ENCODE peak calls at places on chromosomes 2 and 18, in four cellular contexts. One of them, this sample, is unnamed.

GRCh38 chr2:204550738-204551137 is 5.5 kb downstream of the PARD3B start:
- DNase-seq in neuronal stem cell: no peak
- DNase-seq in osteocyte: no peak
- DNase-seq in Kasumi-1: no peak
- DNase-seq in this sample: no peak

GRCh38 chr18:34121157-34121807 is 103.4 kb downstream of the NOL4 start:
- DNase-seq in Kasumi-1: peak
- DNase-seq in neuronal stem cell: no peak
- DNase-seq in osteocyte: no peak
- DNase-seq in this sample: no peak

GRCh38 chr2:226431301-226431955 is 368.2 kb downstream of the IRS1 start:
- DNase-seq in neuronal stem cell: no peak
- DNase-seq in Kasumi-1: no peak
- DNase-seq in osteocyte: no peak
- DNase-seq in this sample: no peak

GRCh38 chr2:26605195-26605968 is 35.8 kb downstream of the CIB4 start:
- DNase-seq in osteocyte: peak
- DNase-seq in Kasumi-1: peak
- DNase-seq in neuronal stem cell: peak
- DNase-seq in this sample: peak

GRCh38 chr2:3612639-3613523 is 18.0 kb downstream of the COLEC11 start:
- DNase-seq in Kasumi-1: no peak
- DNase-seq in osteocyte: peak
- DNase-seq in neuronal stem cell: no peak
- DNase-seq in this sample: no peak

GRCh38 chr2:112814278-112814677 is 22.3 kb downstream of the IL1B start:
- DNase-seq in osteocyte: no peak
- DNase-seq in Kasumi-1: no peak
- DNase-seq in neuronal stem cell: no peak
- DNase-seq in this sample: no peak

GRCh38 chr2:32484907-32485306 is 128.1 kb downstream of the BIRC6 start:
- DNase-seq in neuronal stem cell: no peak
- DNase-seq in Kasumi-1: peak
- DNase-seq in osteocyte: no peak
- DNase-seq in this sample: no peak

GRCh38 chr2:217332392-217332791 is 472.5 kb upstream of the TNP1 start:
- DNase-seq in neuronal stem cell: no peak
- DNase-seq in osteocyte: no peak
- DNase-seq in Kasumi-1: no peak
- DNase-seq in this sample: no peak

GRCh38 chr2:241558532-241559488 is at the start of gene BOK:
- DNase-seq in Kasumi-1: peak
- DNase-seq in osteocyte: no peak
- DNase-seq in neuronal stem cell: no peak
- DNase-seq in this sample: no peak

GRCh38 chr2:226798422-226799210 is 1.0 kb downstream of the IRS1 start:
- DNase-seq in osteocyte: no peak
- DNase-seq in neuronal stem cell: no peak
- DNase-seq in Kasumi-1: peak
- DNase-seq in this sample: no peak

GRCh38 chr18:72161686-72162085 is 382.5 kb downstream of the CBLN2 start:
- DNase-seq in neuronal stem cell: no peak
- DNase-seq in osteocyte: no peak
- DNase-seq in Kasumi-1: no peak
- DNase-seq in this sample: no peak

GRCh38 chr2:239498981-239499633 is 98.3 kb upstream of the HDAC4 start:
- DNase-seq in neuronal stem cell: no peak
- DNase-seq in Kasumi-1: no peak
- DNase-seq in osteocyte: no peak
- DNase-seq in this sample: no peak

GRCh38 chr18:2535419-2535910 is 35.8 kb downstream of the METTL4 start:
- DNase-seq in osteocyte: no peak
- DNase-seq in neuronal stem cell: no peak
- DNase-seq in Kasumi-1: no peak
- DNase-seq in this sample: no peak

GRCh38 chr2:166917433-166917832 is 29.2 kb downstream of the XIRP2 start:
- DNase-seq in osteocyte: no peak
- DNase-seq in neuronal stem cell: no peak
- DNase-seq in Kasumi-1: no peak
- DNase-seq in this sample: no peak

GRCh38 chr2:29046321-29046720 is 28.0 kb downstream of the PCARE start:
- DNase-seq in Kasumi-1: no peak
- DNase-seq in osteocyte: no peak
- DNase-seq in neuronal stem cell: no peak
- DNase-seq in this sample: no peak

GRCh38 chr2:10482460-10482859 is 34.3 kb upstream of the ODC1 start:
- DNase-seq in Kasumi-1: no peak
- DNase-seq in osteocyte: no peak
- DNase-seq in neuronal stem cell: no peak
- DNase-seq in this sample: no peak